ENCODE peak calls at places on chromosomes 16 and 17, in seven cellular contexts. One of them, this sample, is unnamed.

GRCh38 chr17:62562656-62563055 is 64.8 kb upstream of the MRC2 start:
- ATAC-seq in activated CD4-positive, CD25-positive, alpha-beta regulatory T cell treated with anti-CD3 and anti-CD28 coated beads, Interleukin-2, amount 50 U/mL, for 24 hours: no peak
- ATAC-seq in CD4-positive, alpha-beta T cell: no peak
- ATAC-seq in T-helper 17 cell: no peak
- ATAC-seq in Right ventricle myocardium superior: no peak
- ATAC-seq in activated T-cell treated with anti-CD3 and anti-CD28 coated beads, Interleukin-2, amount 50 U/mL, for 72 hours: no peak
- ATAC-seq in activated CD8-positive, alpha-beta memory T cell treated with anti-CD3 and anti-CD28 coated beads, Interleukin-2, amount 10 ng/mL, durations not matched to agents 7 days and 5 days: no peak
- ATAC-seq in this sample: no peak

GRCh38 chr17:7836596-7837374 is 2.8 kb downstream of the KDM6B start:
- ATAC-seq in activated CD4-positive, CD25-positive, alpha-beta regulatory T cell treated with anti-CD3 and anti-CD28 coated beads, Interleukin-2, amount 50 U/mL, for 24 hours: no peak
- ATAC-seq in CD4-positive, alpha-beta T cell: no peak
- ATAC-seq in T-helper 17 cell: no peak
- ATAC-seq in Right ventricle myocardium superior: peak; percentile 11
- ATAC-seq in activated T-cell treated with anti-CD3 and anti-CD28 coated beads, Interleukin-2, amount 50 U/mL, for 72 hours: no peak
- ATAC-seq in activated CD8-positive, alpha-beta memory T cell treated with anti-CD3 and anti-CD28 coated beads, Interleukin-2, amount 10 ng/mL, durations not matched to agents 7 days and 5 days: no peak
- ATAC-seq in this sample: no peak

GRCh38 chr17:15290186-15290536 is 25.0 kb upstream of the PMP22 start:
- ATAC-seq in activated CD4-positive, CD25-positive, alpha-beta regulatory T cell treated with anti-CD3 and anti-CD28 coated beads, Interleukin-2, amount 50 U/mL, for 24 hours: no peak
- ATAC-seq in CD4-positive, alpha-beta T cell: no peak
- ATAC-seq in T-helper 17 cell: no peak
- ATAC-seq in Right ventricle myocardium superior: no peak
- ATAC-seq in activated T-cell treated with anti-CD3 and anti-CD28 coated beads, Interleukin-2, amount 50 U/mL, for 72 hours: no peak
- ATAC-seq in activated CD8-positive, alpha-beta memory T cell treated with anti-CD3 and anti-CD28 coated beads, Interleukin-2, amount 10 ng/mL, durations not matched to agents 7 days and 5 days: no peak
- ATAC-seq in this sample: no peak

GRCh38 chr16:3681206-3681605 is 26.7 kb downstream of the DNASE1 start:
- ATAC-seq in activated CD4-positive, CD25-positive, alpha-beta regulatory T cell treated with anti-CD3 and anti-CD28 coated beads, Interleukin-2, amount 50 U/mL, for 24 hours: no peak
- ATAC-seq in CD4-positive, alpha-beta T cell: no peak
- ATAC-seq in T-helper 17 cell: no peak
- ATAC-seq in Right ventricle myocardium superior: peak; percentile 82
- ATAC-seq in activated T-cell treated with anti-CD3 and anti-CD28 coated beads, Interleukin-2, amount 50 U/mL, for 72 hours: no peak
- ATAC-seq in activated CD8-positive, alpha-beta memory T cell treated with anti-CD3 and anti-CD28 coated beads, Interleukin-2, amount 10 ng/mL, durations not matched to agents 7 days and 5 days: no peak
- ATAC-seq in this sample: no peak

GRCh38 chr17:13346081-13346533 is 255.6 kb downstream of the HS3ST3A1 start:
- ATAC-seq in activated CD4-positive, CD25-positive, alpha-beta regulatory T cell treated with anti-CD3 and anti-CD28 coated beads, Interleukin-2, amount 50 U/mL, for 24 hours: no peak
- ATAC-seq in CD4-positive, alpha-beta T cell: no peak
- ATAC-seq in T-helper 17 cell: no peak
- ATAC-seq in Right ventricle myocardium superior: no peak
- ATAC-seq in activated T-cell treated with anti-CD3 and anti-CD28 coated beads, Interleukin-2, amount 50 U/mL, for 72 hours: peak; percentile 63
- ATAC-seq in activated CD8-positive, alpha-beta memory T cell treated with anti-CD3 and anti-CD28 coated beads, Interleukin-2, amount 10 ng/mL, durations not matched to agents 7 days and 5 days: no peak
- ATAC-seq in this sample: peak; percentile 24

GRCh38 chr17:28509784-28510183 is 3.6 kb downstream of the FOXN1 start:
- ATAC-seq in activated CD4-positive, CD25-positive, alpha-beta regulatory T cell treated with anti-CD3 and anti-CD28 coated beads, Interleukin-2, amount 50 U/mL, for 24 hours: no peak
- ATAC-seq in CD4-positive, alpha-beta T cell: no peak
- ATAC-seq in T-helper 17 cell: no peak
- ATAC-seq in Right ventricle myocardium superior: no peak
- ATAC-seq in activated T-cell treated with anti-CD3 and anti-CD28 coated beads, Interleukin-2, amount 50 U/mL, for 72 hours: no peak
- ATAC-seq in activated CD8-positive, alpha-beta memory T cell treated with anti-CD3 and anti-CD28 coated beads, Interleukin-2, amount 10 ng/mL, durations not matched to agents 7 days and 5 days: no peak
- ATAC-seq in this sample: no peak

GRCh38 chr17:30116345-30116660 is 313 bp upstream of the NSRP1 start:
- ATAC-seq in activated CD4-positive, CD25-positive, alpha-beta regulatory T cell treated with anti-CD3 and anti-CD28 coated beads, Interleukin-2, amount 50 U/mL, for 24 hours: no peak
- ATAC-seq in CD4-positive, alpha-beta T cell: peak; percentile 41
- ATAC-seq in T-helper 17 cell: peak; percentile 51
- ATAC-seq in Right ventricle myocardium superior: peak; percentile 14
- ATAC-seq in activated T-cell treated with anti-CD3 and anti-CD28 coated beads, Interleukin-2, amount 50 U/mL, for 72 hours: no peak
- ATAC-seq in activated CD8-positive, alpha-beta memory T cell treated with anti-CD3 and anti-CD28 coated beads, Interleukin-2, amount 10 ng/mL, durations not matched to agents 7 days and 5 days: no peak
- ATAC-seq in this sample: no peak

GRCh38 chr16:4537376-4538066 is 1.1 kb downstream of the CDIP1 start:
- ATAC-seq in activated CD4-positive, CD25-positive, alpha-beta regulatory T cell treated with anti-CD3 and anti-CD28 coated beads, Interleukin-2, amount 50 U/mL, for 24 hours: no peak
- ATAC-seq in CD4-positive, alpha-beta T cell: no peak
- ATAC-seq in T-helper 17 cell: no peak
- ATAC-seq in Right ventricle myocardium superior: peak; percentile 34
- ATAC-seq in activated T-cell treated with anti-CD3 and anti-CD28 coated beads, Interleukin-2, amount 50 U/mL, for 72 hours: no peak
- ATAC-seq in activated CD8-positive, alpha-beta memory T cell treated with anti-CD3 and anti-CD28 coated beads, Interleukin-2, amount 10 ng/mL, durations not matched to agents 7 days and 5 days: no peak
- ATAC-seq in this sample: no peak

GRCh38 chr17:9258115-9259020 is 237.1 kb downstream of the NTN1 start:
- ATAC-seq in activated CD4-positive, CD25-positive, alpha-beta regulatory T cell treated with anti-CD3 and anti-CD28 coated beads, Interleukin-2, amount 50 U/mL, for 24 hours: no peak
- ATAC-seq in CD4-positive, alpha-beta T cell: no peak
- ATAC-seq in T-helper 17 cell: no peak
- ATAC-seq in Right ventricle myocardium superior: no peak
- ATAC-seq in activated T-cell treated with anti-CD3 and anti-CD28 coated beads, Interleukin-2, amount 50 U/mL, for 72 hours: peak; percentile 78
- ATAC-seq in activated CD8-positive, alpha-beta memory T cell treated with anti-CD3 and anti-CD28 coated beads, Interleukin-2, amount 10 ng/mL, durations not matched to agents 7 days and 5 days: peak; percentile 16
- ATAC-seq in this sample: no peak

GRCh38 chr16:1470543-1471251 is 4.1 kb downstream of the CLCN7 start:
- ATAC-seq in activated CD4-positive, CD25-positive, alpha-beta regulatory T cell treated with anti-CD3 and anti-CD28 coated beads, Interleukin-2, amount 50 U/mL, for 24 hours: no peak
- ATAC-seq in CD4-positive, alpha-beta T cell: no peak
- ATAC-seq in T-helper 17 cell: no peak
- ATAC-seq in Right ventricle myocardium superior: no peak
- ATAC-seq in activated T-cell treated with anti-CD3 and anti-CD28 coated beads, Interleukin-2, amount 50 U/mL, for 72 hours: no peak
- ATAC-seq in activated CD8-positive, alpha-beta memory T cell treated with anti-CD3 and anti-CD28 coated beads, Interleukin-2, amount 10 ng/mL, durations not matched to agents 7 days and 5 days: no peak
- ATAC-seq in this sample: no peak

GRCh38 chr17:27466376-27466747 is 10.1 kb downstream of the KSR1 start:
- ATAC-seq in activated CD4-positive, CD25-positive, alpha-beta regulatory T cell treated with anti-CD3 and anti-CD28 coated beads, Interleukin-2, amount 50 U/mL, for 24 hours: peak; percentile 7
- ATAC-seq in CD4-positive, alpha-beta T cell: peak; percentile 65
- ATAC-seq in T-helper 17 cell: peak; percentile 61
- ATAC-seq in Right ventricle myocardium superior: no peak
- ATAC-seq in activated T-cell treated with anti-CD3 and anti-CD28 coated beads, Interleukin-2, amount 50 U/mL, for 72 hours: peak; percentile 17
- ATAC-seq in activated CD8-positive, alpha-beta memory T cell treated with anti-CD3 and anti-CD28 coated beads, Interleukin-2, amount 10 ng/mL, durations not matched to agents 7 days and 5 days: peak; percentile 41
- ATAC-seq in this sample: peak; percentile 3

GRCh38 chr16:4360538-4361021 is 9.5 kb upstream of the PAM16 start:
- ATAC-seq in activated CD4-positive, CD25-positive, alpha-beta regulatory T cell treated with anti-CD3 and anti-CD28 coated beads, Interleukin-2, amount 50 U/mL, for 24 hours: no peak
- ATAC-seq in CD4-positive, alpha-beta T cell: peak; percentile 24
- ATAC-seq in T-helper 17 cell: peak; percentile 18
- ATAC-seq in Right ventricle myocardium superior: no peak
- ATAC-seq in activated T-cell treated with anti-CD3 and anti-CD28 coated beads, Interleukin-2, amount 50 U/mL, for 72 hours: no peak
- ATAC-seq in activated CD8-positive, alpha-beta memory T cell treated with anti-CD3 and anti-CD28 coated beads, Interleukin-2, amount 10 ng/mL, durations not matched to agents 7 days and 5 days: peak; percentile 31
- ATAC-seq in this sample: no peak

GRCh38 chr16:58652741-58653140 is 23.1 kb upstream of the CNOT1 start:
- ATAC-seq in activated CD4-positive, CD25-positive, alpha-beta regulatory T cell treated with anti-CD3 and anti-CD28 coated beads, Interleukin-2, amount 50 U/mL, for 24 hours: no peak
- ATAC-seq in CD4-positive, alpha-beta T cell: no peak
- ATAC-seq in T-helper 17 cell: no peak
- ATAC-seq in Right ventricle myocardium superior: peak; percentile 87
- ATAC-seq in activated T-cell treated with anti-CD3 and anti-CD28 coated beads, Interleukin-2, amount 50 U/mL, for 72 hours: no peak
- ATAC-seq in activated CD8-positive, alpha-beta memory T cell treated with anti-CD3 and anti-CD28 coated beads, Interleukin-2, amount 10 ng/mL, durations not matched to agents 7 days and 5 days: no peak
- ATAC-seq in this sample: no peak

GRCh38 chr17:82013772-82014321 is 8.8 kb downstream of the CENPX start:
- ATAC-seq in activated CD4-positive, CD25-positive, alpha-beta regulatory T cell treated with anti-CD3 and anti-CD28 coated beads, Interleukin-2, amount 50 U/mL, for 24 hours: no peak
- ATAC-seq in CD4-positive, alpha-beta T cell: no peak
- ATAC-seq in T-helper 17 cell: no peak
- ATAC-seq in Right ventricle myocardium superior: peak; percentile 72
- ATAC-seq in activated T-cell treated with anti-CD3 and anti-CD28 coated beads, Interleukin-2, amount 50 U/mL, for 72 hours: no peak
- ATAC-seq in activated CD8-positive, alpha-beta memory T cell treated with anti-CD3 and anti-CD28 coated beads, Interleukin-2, amount 10 ng/mL, durations not matched to agents 7 days and 5 days: no peak
- ATAC-seq in this sample: no peak

GRCh38 chr16:15451098-15451731 is 16.8 kb downstream of the BMERB1 start:
- ATAC-seq in activated CD4-positive, CD25-positive, alpha-beta regulatory T cell treated with anti-CD3 and anti-CD28 coated beads, Interleukin-2, amount 50 U/mL, for 24 hours: no peak
- ATAC-seq in CD4-positive, alpha-beta T cell: no peak
- ATAC-seq in T-helper 17 cell: no peak
- ATAC-seq in Right ventricle myocardium superior: no peak
- ATAC-seq in activated T-cell treated with anti-CD3 and anti-CD28 coated beads, Interleukin-2, amount 50 U/mL, for 72 hours: no peak
- ATAC-seq in activated CD8-positive, alpha-beta memory T cell treated with anti-CD3 and anti-CD28 coated beads, Interleukin-2, amount 10 ng/mL, durations not matched to agents 7 days and 5 days: no peak
- ATAC-seq in this sample: no peak

GRCh38 chr17:927611-928461 is 51.7 kb downstream of the NXN start:
- ATAC-seq in activated CD4-positive, CD25-positive, alpha-beta regulatory T cell treated with anti-CD3 and anti-CD28 coated beads, Interleukin-2, amount 50 U/mL, for 24 hours: no peak
- ATAC-seq in CD4-positive, alpha-beta T cell: no peak
- ATAC-seq in T-helper 17 cell: no peak
- ATAC-seq in Right ventricle myocardium superior: no peak
- ATAC-seq in activated T-cell treated with anti-CD3 and anti-CD28 coated beads, Interleukin-2, amount 50 U/mL, for 72 hours: no peak
- ATAC-seq in activated CD8-positive, alpha-beta memory T cell treated with anti-CD3 and anti-CD28 coated beads, Interleukin-2, amount 10 ng/mL, durations not matched to agents 7 days and 5 days: no peak
- ATAC-seq in this sample: no peak

GRCh38 chr17:82838386-82839063 is 1.3 kb downstream of the ZNF750 start:
- ATAC-seq in activated CD4-positive, CD25-positive, alpha-beta regulatory T cell treated with anti-CD3 and anti-CD28 coated beads, Interleukin-2, amount 50 U/mL, for 24 hours: no peak
- ATAC-seq in CD4-positive, alpha-beta T cell: no peak
- ATAC-seq in T-helper 17 cell: no peak
- ATAC-seq in Right ventricle myocardium superior: peak; percentile 84
- ATAC-seq in activated T-cell treated with anti-CD3 and anti-CD28 coated beads, Interleukin-2, amount 50 U/mL, for 72 hours: no peak
- ATAC-seq in activated CD8-positive, alpha-beta memory T cell treated with anti-CD3 and anti-CD28 coated beads, Interleukin-2, amount 10 ng/mL, durations not matched to agents 7 days and 5 days: no peak
- ATAC-seq in this sample: no peak

GRCh38 chr16:30541502-30542329 is 7.1 kb upstream of the ZNF747 start:
- ATAC-seq in activated CD4-positive, CD25-positive, alpha-beta regulatory T cell treated with anti-CD3 and anti-CD28 coated beads, Interleukin-2, amount 50 U/mL, for 24 hours: no peak
- ATAC-seq in CD4-positive, alpha-beta T cell: no peak
- ATAC-seq in T-helper 17 cell: no peak
- ATAC-seq in Right ventricle myocardium superior: no peak
- ATAC-seq in activated T-cell treated with anti-CD3 and anti-CD28 coated beads, Interleukin-2, amount 50 U/mL, for 72 hours: no peak
- ATAC-seq in activated CD8-positive, alpha-beta memory T cell treated with anti-CD3 and anti-CD28 coated beads, Interleukin-2, amount 10 ng/mL, durations not matched to agents 7 days and 5 days: no peak
- ATAC-seq in this sample: no peak

GRCh38 chr17:79603771-79604170 is 7.1 kb downstream of the RBFOX3 start:
- ATAC-seq in activated CD4-positive, CD25-positive, alpha-beta regulatory T cell treated with anti-CD3 and anti-CD28 coated beads, Interleukin-2, amount 50 U/mL, for 24 hours: no peak
- ATAC-seq in CD4-positive, alpha-beta T cell: no peak
- ATAC-seq in T-helper 17 cell: no peak
- ATAC-seq in Right ventricle myocardium superior: no peak
- ATAC-seq in activated T-cell treated with anti-CD3 and anti-CD28 coated beads, Interleukin-2, amount 50 U/mL, for 72 hours: no peak
- ATAC-seq in activated CD8-positive, alpha-beta memory T cell treated with anti-CD3 and anti-CD28 coated beads, Interleukin-2, amount 10 ng/mL, durations not matched to agents 7 days and 5 days: no peak
- ATAC-seq in this sample: no peak

This sample was measured in stimulated activated memory B cell treated with anti-CD40 and anti-IgM and Interleukin-4, amounts not matched to agents 10 μg/mL and 1 μg/mL and 100 μg/mL, for 72 hours.